ENCODE peak calls at places on chromosome 5, in four cellular contexts. K is activated CD4-positive, alpha-beta T cell treated with anti-CD3 and anti-CD28 coated beads for 48 hours; J is Right ventricle myocardium superior; H is left cardiac atrium. T is an unnamed sample.

GRCh38 chr5:40278881-40279280 is 400.8 kb upstream of the PTGER4 start:
- DNase-seq in J (no peak), K (no peak), H (no peak), T (no peak)

GRCh38 chr5:65837139-65837538 is 89.2 kb upstream of the ERBIN start:
- DNase-seq in J (no peak), K (no peak), H (no peak), T (no peak)

GRCh38 chr5:123429221-123429954 is 6.2 kb upstream of the CEP120 start:
- DNase-seq in H (no peak), K (no peak), J (no peak), T (no peak)

GRCh38 chr5:169778622-169779596 is 141.8 kb downstream of the DOCK2 start:
- DNase-seq in H (no peak), K (no peak), J (no peak), T (no peak)

GRCh38 chr5:127601111-127601510 is 47.8 kb upstream of the CTXN3 start:
- DNase-seq in K (no peak), H (no peak), J (no peak), T (no peak)

GRCh38 chr5:40413747-40414146 is 266.0 kb upstream of the PTGER4 start:
- DNase-seq in H (no peak), J (no peak), K (no peak), T (no peak)

GRCh38 chr5:61277781-61278180 is 54.3 kb upstream of the ZSWIM6 start:
- DNase-seq in J (no peak), H (no peak), K (no peak), T (no peak)

GRCh38 chr5:132321109-132321721 is 27.0 kb downstream of the SLC22A4 start:
- DNase-seq in J (no peak), K (no peak), H (no peak), T (no peak)

GRCh38 chr5:167339205-167339604 is 952.2 kb upstream of the WWC1 start:
- DNase-seq in H (no peak), J (no peak), K (no peak), T (no peak)

GRCh38 chr5:76402251-76402879 is 720 bp upstream of the IQGAP2 start:
- DNase-seq in J (peak; percentile 71), K (peak; percentile 89), H (peak; percentile 49), T (no peak)

GRCh38 chr5:34959323-34959722 is 30.0 kb downstream of the DNAJC21 start:
- DNase-seq in J (no peak), K (peak; percentile 11), H (no peak), T (no peak)

GRCh38 chr5:125326114-125326513 is 579.7 kb upstream of the ZNF608 start:
- DNase-seq in K (no peak), H (peak; percentile 29), J (no peak), T (no peak)

GRCh38 chr5:58502032-58502431 is 10.8 kb downstream of the GAPT start:
- DNase-seq in H (no peak), J (no peak), K (no peak), T (no peak)

GRCh38 chr5:103772248-103772647 is 209.7 kb upstream of the NUDT12 start:
- DNase-seq in H (no peak), J (no peak), K (no peak), T (no peak)

GRCh38 chr5:176902102-176902814 is 3.1 kb upstream of the HK3 start:
- DNase-seq in H (no peak), J (no peak), K (no peak), T (no peak)

GRCh38 chr5:109516385-109516784 is 106.6 kb upstream of the PJA2 start:
- DNase-seq in K (no peak), J (no peak), H (no peak), T (no peak)

GRCh38 chr5:96254980-96255681 is 177.9 kb downstream of the PCSK1 start:
- DNase-seq in K (no peak), J (no peak), H (no peak), T (no peak)

GRCh38 chr5:76660360-76660759 is 37.2 kb upstream of the F2RL2 start:
- DNase-seq in J (no peak), H (no peak), K (no peak), T (no peak)

GRCh38 chr5:83487155-83487554 is 15.6 kb downstream of the VCAN start:
- DNase-seq in K (no peak), J (no peak), H (no peak), T (no peak)

GRCh38 chr5:32542216-32543059 is 42.9 kb upstream of the SUB1 start:
- DNase-seq in H (no peak), K (peak; percentile 42), J (no peak), T (no peak)

GRCh38 chr5:31741496-31741895 is 102.6 kb downstream of the PDZD2 start:
- DNase-seq in H (no peak), J (peak; percentile 63), K (no peak), T (no peak)

T was measured in cerebellar nuclear complex.